ENCODE peak calls at places on chromosomes 1 and 21, in nine cellular contexts. W is RPMI8226; H is activated CD4-positive, alpha-beta T cell treated with anti-CD3 and anti-CD28 coated beads for 48 hours; G is EL; A is ureter; L is iPS-NIHi11; U is SJSA1; Y is HS-5; D is natural killer cell treated with Interleukin-12 subunit alpha and Interleukin-12 subunit beta and Interleukin-15 and Interleukin-18, amount 100 ng/mL, for 72 hours. Q is an unnamed sample.

GRCh38 chr1:248861621-248862020 is 2.7 kb upstream of the ZNF692 start:
- DNase-seq in D (no peak), U (no peak), A (no peak), Y (no peak), W (no peak), H (no peak), L (no peak), G (no peak), Q (no peak)

GRCh38 chr1:17419626-17420328 is 19.7 kb downstream of the RCC2 start:
- DNase-seq in W (peak; percentile 64), U (peak; percentile 47), D (peak; percentile 74), Y (no peak), A (peak; percentile 59), G (peak; percentile 48), H (peak; percentile 75), L (peak; percentile 97), Q (peak; percentile 90)

GRCh38 chr1:100581096-100581705 is 43.3 kb downstream of the GPR88 start:
- DNase-seq in L (no peak), G (no peak), W (no peak), Y (no peak), A (no peak), U (no peak), H (peak; percentile 43), D (peak; percentile 71), Q (no peak)

GRCh38 chr1:91797164-91797563 is 88.8 kb downstream of the TGFBR3 start:
- DNase-seq in A (no peak), Y (no peak), D (no peak), G (no peak), L (no peak), U (no peak), H (no peak), W (no peak), Q (no peak)

GRCh38 chr1:88074661-88075060 is 609.4 kb upstream of the PKN2 start:
- DNase-seq in H (no peak), A (no peak), U (no peak), L (no peak), Y (no peak), D (no peak), G (no peak), W (no peak), Q (no peak)

GRCh38 chr1:116762781-116763115 is 8.5 kb downstream of the CD2 start:
- DNase-seq in L (no peak), U (no peak), Y (no peak), A (no peak), G (no peak), H (peak; percentile 55), D (no peak), W (no peak), Q (no peak)

GRCh38 chr1:229224308-229224707 is 46.6 kb upstream of the RAB4A start:
- DNase-seq in L (no peak), U (peak; percentile 40), W (no peak), A (no peak), Y (no peak), G (no peak), D (no peak), H (no peak), Q (no peak)

GRCh38 chr21:17925900-17926299 is 106.7 kb upstream of the C21orf91 start:
- DNase-seq in D (no peak), G (no peak), L (no peak), H (no peak), Y (no peak), U (no peak), A (no peak), W (peak; percentile 38), Q (no peak)

GRCh38 chr21:33587792-33588484 is 546 bp downstream of the DONSON start:
- DNase-seq in H (peak; percentile 36), Y (no peak), W (peak; percentile 68), G (peak; percentile 57), L (peak; percentile 31), D (peak; percentile 63), U (peak; percentile 86), A (peak; percentile 50), Q (peak; percentile 61)